ENCODE peak calls at places on chromosomes 5 and 9, in six cellular contexts. One of them, this sample, is unnamed.

GRCh38 chr5:106142131-106142530 is 1528.6 kb downstream of the EFNA5 start:
- DNase-seq in HCT116: no peak
- DNase-seq in aorta: no peak
- DNase-seq in SK-N-SH: no peak
- DNase-seq in upper lobe of left lung: no peak
- DNase-seq in NCI-H345: no peak
- DNase-seq in this sample: no peak

GRCh38 chr5:74334034-74334433 is 306.5 kb downstream of the ENC1 start:
- DNase-seq in NCI-H345: no peak
- DNase-seq in upper lobe of left lung: no peak
- DNase-seq in SK-N-SH: no peak
- DNase-seq in HCT116: no peak
- DNase-seq in aorta: no peak
- DNase-seq in this sample: no peak

GRCh38 chr5:148125641-148126040 is 42.7 kb upstream of the SPINK14 start:
- DNase-seq in aorta: no peak
- DNase-seq in upper lobe of left lung: no peak
- DNase-seq in SK-N-SH: peak; percentile 13
- DNase-seq in HCT116: no peak
- DNase-seq in NCI-H345: no peak
- DNase-seq in this sample: no peak

GRCh38 chr5:112681481-112681908 is 56.2 kb upstream of the APC start:
- DNase-seq in NCI-H345: no peak
- DNase-seq in SK-N-SH: no peak
- DNase-seq in HCT116: no peak
- DNase-seq in aorta: no peak
- DNase-seq in upper lobe of left lung: no peak
- DNase-seq in this sample: no peak

GRCh38 chr5:32720295-32720694 is 9.2 kb downstream of the NPR3 start:
- DNase-seq in HCT116: no peak
- DNase-seq in NCI-H345: no peak
- DNase-seq in SK-N-SH: no peak
- DNase-seq in upper lobe of left lung: no peak
- DNase-seq in aorta: no peak
- DNase-seq in this sample: no peak

GRCh38 chr5:71830626-71831539 is 111.8 kb downstream of the CARTPT start:
- DNase-seq in SK-N-SH: no peak
- DNase-seq in aorta: peak; percentile 90
- DNase-seq in upper lobe of left lung: no peak
- DNase-seq in HCT116: no peak
- DNase-seq in NCI-H345: peak; percentile 85
- DNase-seq in this sample: no peak

GRCh38 chr9:131402073-131402472 is 8.2 kb downstream of the PRRC2B start:
- DNase-seq in NCI-H345: no peak
- DNase-seq in aorta: peak; percentile 37
- DNase-seq in SK-N-SH: no peak
- DNase-seq in HCT116: no peak
- DNase-seq in upper lobe of left lung: no peak
- DNase-seq in this sample: no peak

GRCh38 chr5:132479073-132479811 is 11.3 kb downstream of the IRF1 start:
- DNase-seq in HCT116: no peak
- DNase-seq in upper lobe of left lung: no peak
- DNase-seq in aorta: no peak
- DNase-seq in SK-N-SH: no peak
- DNase-seq in NCI-H345: no peak
- DNase-seq in this sample: no peak

GRCh38 chr5:80184235-80185023 is 71.4 kb downstream of the SERINC5 start:
- DNase-seq in upper lobe of left lung: no peak
- DNase-seq in SK-N-SH: no peak
- DNase-seq in aorta: no peak
- DNase-seq in NCI-H345: peak; percentile 87
- DNase-seq in HCT116: no peak
- DNase-seq in this sample: no peak

GRCh38 chr5:138180183-138180782 is 1.4 kb downstream of the KIF20A start:
- DNase-seq in upper lobe of left lung: no peak
- DNase-seq in NCI-H345: peak; percentile 21
- DNase-seq in HCT116: peak; percentile 52
- DNase-seq in SK-N-SH: peak; percentile 42
- DNase-seq in aorta: no peak
- DNase-seq in this sample: peak; percentile 13

GRCh38 chr5:160287378-160288051 is 24.8 kb downstream of the CCNJL start:
- DNase-seq in NCI-H345: no peak
- DNase-seq in aorta: peak; percentile 66
- DNase-seq in upper lobe of left lung: peak; percentile 83
- DNase-seq in SK-N-SH: peak; percentile 85
- DNase-seq in HCT116: no peak
- DNase-seq in this sample: peak; percentile 47

GRCh38 chr5:96297867-96298266 is 135.2 kb downstream of the PCSK1 start:
- DNase-seq in SK-N-SH: no peak
- DNase-seq in NCI-H345: no peak
- DNase-seq in HCT116: no peak
- DNase-seq in upper lobe of left lung: no peak
- DNase-seq in aorta: no peak
- DNase-seq in this sample: no peak

GRCh38 chr9:136052991-136053756 is 41.9 kb downstream of the NACC2 start:
- DNase-seq in NCI-H345: no peak
- DNase-seq in HCT116: no peak
- DNase-seq in aorta: peak; percentile 50
- DNase-seq in SK-N-SH: peak; percentile 50
- DNase-seq in upper lobe of left lung: no peak
- DNase-seq in this sample: no peak

GRCh38 chr9:18920141-18920611 is 112.8 kb downstream of the SAXO1 start:
- DNase-seq in NCI-H345: no peak
- DNase-seq in upper lobe of left lung: no peak
- DNase-seq in HCT116: no peak
- DNase-seq in aorta: no peak
- DNase-seq in SK-N-SH: no peak
- DNase-seq in this sample: no peak

GRCh38 chr9:92715488-92716231 is 45.7 kb upstream of the IPPK start:
- DNase-seq in upper lobe of left lung: no peak
- DNase-seq in aorta: no peak
- DNase-seq in NCI-H345: no peak
- DNase-seq in HCT116: no peak
- DNase-seq in SK-N-SH: no peak
- DNase-seq in this sample: no peak

GRCh38 chr5:89253931-89254330 is 370.9 kb upstream of the MEF2C start:
- DNase-seq in aorta: no peak
- DNase-seq in upper lobe of left lung: no peak
- DNase-seq in NCI-H345: no peak
- DNase-seq in SK-N-SH: no peak
- DNase-seq in HCT116: no peak
- DNase-seq in this sample: no peak

GRCh38 chr9:97593960-97594359 is 39.2 kb downstream of the TSTD2 start:
- DNase-seq in NCI-H345: peak; percentile 41
- DNase-seq in upper lobe of left lung: no peak
- DNase-seq in aorta: no peak
- DNase-seq in HCT116: no peak
- DNase-seq in SK-N-SH: no peak
- DNase-seq in this sample: no peak

GRCh38 chr9:129776566-129776937 is 23.7 kb upstream of the PTGES start:
- DNase-seq in HCT116: no peak
- DNase-seq in aorta: no peak
- DNase-seq in SK-N-SH: no peak
- DNase-seq in NCI-H345: no peak
- DNase-seq in upper lobe of left lung: no peak
- DNase-seq in this sample: no peak

GRCh38 chr9:92048924-92049625 is 66.1 kb downstream of the SPTLC1 start:
- DNase-seq in upper lobe of left lung: no peak
- DNase-seq in aorta: no peak
- DNase-seq in SK-N-SH: no peak
- DNase-seq in NCI-H345: no peak
- DNase-seq in HCT116: no peak
- DNase-seq in this sample: no peak

This sample was measured in endothelial cell.